ENCODE peak calls at places on chromosome 1, in seven cellular contexts. N is neuronal stem cell, C is IMR-90, H is H1, T is mesenchymal stem cell, X is H9, W is trophoblast cell. Z is an unnamed sample.

GRCh38 chr1:11285883-11286734 is 13.1 kb downstream of the UBIAD1 start:
- DNase-seq in X (no peak), T (no peak), H (peak; percentile 52), C (peak; percentile 34), N (no peak), W (no peak), Z (no peak)

GRCh38 chr1:111952258-111952657 is 37.2 kb downstream of the KCND3 start:
- DNase-seq in T (no peak), C (no peak), N (no peak), H (no peak), X (no peak), W (peak; percentile 78), Z (no peak)

GRCh38 chr1:41775961-41776585 is 142.6 kb downstream of the HIVEP3 start:
- DNase-seq in C (no peak), W (no peak), X (peak; percentile 2), H (no peak), N (no peak), T (no peak), Z (no peak)

GRCh38 chr1:75130865-75131592 is 3.2 kb upstream of the LHX8 start:
- DNase-seq in N (peak; percentile 37), C (no peak), H (peak; percentile 73), X (peak; percentile 74), T (no peak), W (no peak), Z (peak; percentile 67)

GRCh38 chr1:35718492-35719336 is at the start of gene C1orf216:
- DNase-seq in N (no peak), W (peak; percentile 70), T (peak; percentile 86), H (peak; percentile 83), X (peak; percentile 71), C (peak; percentile 72), Z (peak; percentile 80)

GRCh38 chr1:203547771-203548421 is 53.9 kb downstream of the OPTC start:
- DNase-seq in H (no peak), N (no peak), C (no peak), X (no peak), W (no peak), T (no peak), Z (no peak)

GRCh38 chr1:43354936-43355335 is 3.8 kb upstream of the CDC20 start:
- DNase-seq in H (no peak), C (peak; percentile 48), T (no peak), X (no peak), W (no peak), N (no peak), Z (no peak)

GRCh38 chr1:99717005-99717404 is 49.4 kb downstream of the FRRS1 start:
- DNase-seq in X (no peak), W (no peak), H (no peak), C (no peak), N (no peak), T (no peak), Z (no peak)

GRCh38 chr1:223846668-223847007 is 891 bp upstream of the TP53BP2 start:
- DNase-seq in C (no peak), H (peak; percentile 56), N (no peak), W (no peak), X (no peak), T (no peak), Z (peak; percentile 54)

GRCh38 chr1:202034683-202035462 is 24.5 kb downstream of the ELF3 start:
- DNase-seq in T (peak; percentile 97), X (no peak), H (no peak), N (no peak), C (peak; percentile 96), W (peak; percentile 98), Z (peak; percentile 94)

GRCh38 chr1:203328714-203329122 is 22.2 kb downstream of the FMOD start:
- DNase-seq in X (no peak), W (peak; percentile 56), H (no peak), T (no peak), C (no peak), N (no peak), Z (peak; percentile 34)

GRCh38 chr1:164895026-164895907 is 336.3 kb downstream of the PBX1 start:
- DNase-seq in W (no peak), N (no peak), H (no peak), T (no peak), X (no peak), C (no peak), Z (peak; percentile 22)

GRCh38 chr1:212452323-212453155 is 19.8 kb downstream of the NENF start:
- DNase-seq in X (no peak), H (no peak), T (peak; percentile 36), N (no peak), C (peak; percentile 84), W (no peak), Z (no peak)

GRCh38 chr1:160619742-160620277 is 27.0 kb downstream of the SLAMF1 start:
- DNase-seq in W (no peak), X (no peak), H (no peak), N (no peak), T (no peak), C (no peak), Z (peak; percentile 52)

GRCh38 chr1:210437111-210437510 is 108.4 kb downstream of the HHAT start:
- DNase-seq in N (no peak), H (no peak), C (no peak), X (no peak), W (peak; percentile 64), T (no peak), Z (no peak)

GRCh38 chr1:46816930-46817329 is 18.1 kb downstream of the CYP4B1 start:
- DNase-seq in T (no peak), H (no peak), N (no peak), C (no peak), X (no peak), W (no peak), Z (no peak)

GRCh38 chr1:224617410-224618361 is 1.6 kb downstream of the CNIH3 start:
- DNase-seq in W (no peak), H (peak; percentile 57), C (no peak), T (no peak), X (no peak), N (no peak), Z (peak; percentile 47)

GRCh38 chr1:147496571-147496970 is 44.7 kb upstream of the BCL9 start:
- DNase-seq in T (peak; percentile 41), X (peak; percentile 49), W (peak; percentile 10), N (no peak), C (peak; percentile 37), H (no peak), Z (peak; percentile 29)

GRCh38 chr1:74502432-74502831 is 10.0 kb downstream of the LRRC53 start:
- DNase-seq in W (peak; percentile 62), C (peak; percentile 48), N (peak; percentile 54), X (peak; percentile 43), T (peak; percentile 25), H (no peak), Z (peak; percentile 74)

GRCh38 chr1:236018885-236019453 is 45.9 kb downstream of the NID1 start:
- DNase-seq in X (no peak), N (no peak), H (no peak), W (peak; percentile 53), T (peak; percentile 84), C (peak; percentile 36), Z (no peak)

GRCh38 chr1:240491156-240491555 is 120.8 kb downstream of the GREM2 start:
- DNase-seq in H (no peak), X (no peak), N (no peak), T (peak; percentile 69), C (peak; percentile 80), W (peak; percentile 38), Z (peak; percentile 82)

GRCh38 chr1:87224209-87224608 is 104.5 kb upstream of the LMO4 start:
- DNase-seq in C (peak; percentile 100), X (no peak), T (peak; percentile 85), H (no peak), N (no peak), W (peak; percentile 81), Z (no peak)

GRCh38 chr1:83769594-83770321 is 229.2 kb downstream of the TTLL7 start:
- DNase-seq in W (no peak), H (no peak), T (no peak), C (no peak), X (no peak), N (no peak), Z (no peak)

GRCh38 chr1:21030201-21030600 is 146.5 kb downstream of the EIF4G3 start:
- DNase-seq in X (no peak), T (no peak), H (no peak), N (no peak), C (no peak), W (no peak), Z (no peak)

GRCh38 chr1:21034725-21035628 is 141.7 kb downstream of the EIF4G3 start:
- DNase-seq in C (no peak), X (no peak), W (no peak), T (no peak), H (no peak), N (no peak), Z (no peak)

DNA sequence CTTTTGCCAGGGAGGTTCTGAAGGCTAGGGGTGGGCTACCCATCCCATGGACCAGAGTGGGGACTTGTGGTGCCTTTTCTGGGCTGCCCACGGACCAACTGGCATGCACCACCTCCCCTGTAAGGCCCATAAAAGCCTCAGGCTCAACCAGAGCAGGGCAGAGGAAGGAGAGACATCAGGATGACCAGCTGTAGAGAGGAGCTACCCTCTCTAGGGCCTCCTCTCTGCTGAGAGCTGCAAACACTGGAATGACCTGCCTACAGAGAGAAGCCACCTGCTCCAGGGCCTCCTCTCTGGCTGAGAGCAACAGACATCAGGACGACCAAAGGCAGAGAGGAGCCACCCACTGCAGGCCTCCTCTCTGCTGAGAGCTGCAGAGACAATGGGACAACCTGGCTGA is 140.9 kb downstream of the EIF4G3 start:
- DNase-seq in N (no peak), W (no peak), C (no peak), X (no peak), T (no peak), H (no peak), Z (no peak)
- H2AK5ac ChIP-seq in N (no peak overlapping the region), W (no peak overlapping the region), C (no peak overlapping the region), X (no peak overlapping the region), T (no peak overlapping the region), H (no peak overlapping the region), Z (no peak overlapping the region)

DNA sequence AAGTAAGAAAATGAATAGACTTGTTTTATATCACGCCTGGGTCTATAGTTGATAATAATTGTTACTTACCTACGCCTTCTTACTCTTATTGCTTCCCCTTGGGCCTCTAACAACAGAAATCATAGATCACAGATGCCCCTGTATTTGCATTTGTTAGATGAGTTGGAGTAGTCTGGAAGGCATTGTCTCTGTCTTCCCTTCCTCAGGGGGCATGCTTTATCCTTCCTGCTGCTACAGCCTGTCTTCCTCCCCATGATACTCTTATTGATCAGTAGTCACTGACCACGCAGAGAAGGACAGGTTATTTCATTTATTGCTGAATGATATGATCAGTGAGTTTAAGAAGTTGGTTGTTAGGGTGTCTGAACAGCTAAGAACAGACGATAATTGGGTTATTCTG is 98.4 kb downstream of the DNM3 start:
- DNase-seq in C (no peak), W (no peak), T (no peak), X (no peak), N (no peak), H (no peak), Z (no peak)
- H3K4me2 ChIP-seq in C (no peak overlapping the region), W (no peak overlapping the region), T (no peak overlapping the region), X (no peak overlapping the region), N (no peak overlapping the region), H (peak overlapping the region; percentile 5), Z (no peak overlapping the region)

GRCh38 chr1:184051138-184051484 is 419 bp upstream of the TSEN15 start:
- DNase-seq in T (no peak), H (no peak), X (no peak), W (peak; percentile 16), N (no peak), C (no peak), Z (no peak)
- H4K8ac ChIP-seq in T (peak overlapping the region; percentile 99), H (peak overlapping the region; percentile 94), X (no peak overlapping the region), W (peak overlapping the region; percentile 100), N (peak overlapping the region; percentile 0), C (peak overlapping the region; percentile 96), Z (peak overlapping the region; percentile 3)

DNA sequence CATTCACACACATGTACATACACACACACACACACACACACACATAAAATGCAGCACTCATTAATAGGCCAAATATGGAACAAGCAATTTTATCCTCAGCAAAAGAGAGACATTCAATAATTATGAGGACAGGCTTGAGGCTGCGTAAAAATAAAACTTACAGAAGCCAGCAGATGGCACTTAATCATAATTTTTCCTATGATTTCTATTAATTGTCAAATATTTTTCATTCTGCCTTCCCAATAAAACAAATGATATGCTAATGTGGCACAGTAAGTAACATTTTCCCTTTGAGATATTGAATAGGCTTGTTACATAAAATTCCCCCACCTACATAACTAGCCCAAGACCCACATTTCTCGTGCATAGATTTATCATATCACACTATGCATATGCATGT is 55.4 kb upstream of the PTGFRN start:
- DNase-seq in H (no peak), W (no peak), C (no peak), N (no peak), X (no peak), T (no peak), Z (no peak)
- H2AK5ac ChIP-seq in H (no peak overlapping the region), W (no peak overlapping the region), C (no peak overlapping the region), N (no peak overlapping the region), X (no peak overlapping the region), T (peak overlapping the region; percentile 66), Z (no peak overlapping the region)

Z was measured in mesendoderm.